ENCODE peak calls at places on chromosomes 7 and 10, in five cellular contexts. F, X, V, C and L are unnamed samples.

GRCh38 chr7:112933598-112933997 is 143.4 kb upstream of the TMEM168 start:
- DNase-seq in F (no peak), X (no peak), V (no peak), C (no peak), L (no peak)

GRCh38 chr10:92747600-92747999 is 57.8 kb downstream of the HHEX start:
- DNase-seq in F (no peak), X (no peak), V (no peak), C (no peak), L (no peak)

GRCh38 chr10:99532687-99533495 is at the start of gene NKX2-3:
- DNase-seq in F (peak), X (peak), V (peak), C (no peak), L (peak)

GRCh38 chr7:82803411-82803810 is 359.3 kb downstream of the PCLO start:
- DNase-seq in F (no peak), X (no peak), V (peak), C (no peak), L (no peak)

GRCh38 chr10:126904807-126905686 is at the start of gene DOCK1:
- DNase-seq in F (peak), X (peak), V (peak), C (peak), L (no peak)

GRCh38 chr7:71548746-71549145 is 416.8 kb downstream of the GALNT17 start:
- DNase-seq in F (no peak), X (no peak), V (no peak), C (no peak), L (no peak)

GRCh38 chr7:16318989-16319915 is 102.1 kb downstream of the CRPPA start:
- DNase-seq in F (no peak), X (no peak), V (peak), C (no peak), L (no peak)

GRCh38 chr7:81725003-81725402 is 44.8 kb downstream of the HGF start:
- DNase-seq in F (no peak), X (no peak), V (peak), C (no peak), L (no peak)

GRCh38 chr7:13288516-13288915 is 601.1 kb downstream of the ARL4A start:
- DNase-seq in F (no peak), X (no peak), V (peak), C (no peak), L (no peak)

GRCh38 chr10:71476249-71477011 is 79.7 kb downstream of the CDH23 start:
- DNase-seq in F (peak), X (no peak), V (peak), C (no peak), L (no peak)

GRCh38 chr10:43676360-43676759 is 27.7 kb upstream of the ZNF32 start:
- DNase-seq in F (no peak), X (no peak), V (no peak), C (no peak), L (no peak)

GRCh38 chr7:94190599-94191061 is 186.5 kb upstream of the BET1 start:
- DNase-seq in F (no peak), X (no peak), V (peak), C (no peak), L (no peak)

GRCh38 chr7:101612885-101613490 is 16.1 kb downstream of the MYL10 start:
- DNase-seq in F (no peak), X (no peak), V (peak), C (no peak), L (no peak)

GRCh38 chr10:36171546-36171945 is 529.5 kb upstream of the FZD8 start:
- DNase-seq in F (no peak), X (no peak), V (peak), C (no peak), L (no peak)

DNA sequence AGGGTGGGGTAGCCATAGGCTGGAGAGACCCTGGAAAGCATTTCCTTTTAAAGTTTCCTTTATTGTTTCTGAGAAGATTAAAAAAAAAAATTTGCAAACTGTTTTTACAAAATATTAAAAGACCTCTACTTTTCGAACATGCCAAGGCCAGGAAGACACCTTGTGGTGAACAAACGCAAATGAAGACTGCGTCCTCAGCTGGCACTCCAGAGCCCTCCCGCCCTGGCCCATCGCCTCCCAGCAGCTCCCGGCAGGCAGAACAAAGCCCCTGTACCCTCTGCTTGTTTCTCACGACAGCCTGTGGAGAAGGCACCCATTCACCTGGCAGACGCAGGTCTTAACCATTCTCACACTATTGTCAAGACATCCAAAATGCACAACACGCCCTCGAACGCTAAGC is 56.4 kb downstream of the ESYT2 start:
- DNase-seq in F (no peak), X (no peak), V (no peak), C (no peak), L (no peak)
- TF ChIP-seq CTCF in F (no peak), X (no peak), V (no peak), C (no peak), L (no peak)

GRCh38 chr10:121532465-121532864 is 65.8 kb downstream of the FGFR2 start:
- DNase-seq in F (no peak), X (no peak), V (no peak), C (no peak), L (no peak)
- TF ChIP-seq CTCF in F (no peak), X (no peak), V (no peak), C (no peak), L (no peak)

DNA sequence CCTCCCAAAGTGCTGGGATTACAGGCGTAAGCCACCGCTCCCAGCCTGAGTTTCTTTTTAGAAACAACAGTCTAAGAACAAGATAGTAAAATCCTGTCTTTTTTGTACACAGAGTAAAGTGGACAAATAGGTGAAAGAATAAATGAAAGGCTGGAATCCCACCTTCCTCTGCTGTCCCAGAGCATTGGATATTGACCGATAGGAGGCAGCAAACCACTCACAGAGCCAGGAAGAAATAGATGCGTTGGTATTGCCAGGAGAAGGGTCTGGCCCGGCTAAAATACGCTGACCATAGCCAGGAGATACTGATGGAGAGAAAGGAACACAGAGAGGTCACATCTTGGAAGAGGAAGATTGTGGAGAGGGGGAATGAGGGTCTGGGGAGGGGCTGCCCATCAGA is 11.4 kb upstream of the ZNF12 start:
- DNase-seq in F (no peak), X (no peak), V (no peak), C (no peak), L (no peak)
- TF ChIP-seq CTCF in F (no peak), X (no peak), V (no peak), C (no peak), L (peak)

GRCh38 chr10:5888352-5888751 is 1.3 kb downstream of the ANKRD16 start:
- DNase-seq in F (no peak), X (no peak), V (peak), C (no peak), L (no peak)

GRCh38 chr10:5890519-5890878 is 456 bp downstream of the FBH1 start:
- DNase-seq in F (no peak), X (no peak), V (peak), C (no peak), L (no peak)

GRCh38 chr10:5888843-5889623 is 660 bp downstream of the ANKRD16 start:
- DNase-seq in F (no peak), X (peak), V (peak), C (no peak), L (peak)

GRCh38 chr10:5891009-5891408 is 966 bp downstream of the FBH1 start:
- DNase-seq in F (no peak), X (no peak), V (no peak), C (no peak), L (no peak)

DNA sequence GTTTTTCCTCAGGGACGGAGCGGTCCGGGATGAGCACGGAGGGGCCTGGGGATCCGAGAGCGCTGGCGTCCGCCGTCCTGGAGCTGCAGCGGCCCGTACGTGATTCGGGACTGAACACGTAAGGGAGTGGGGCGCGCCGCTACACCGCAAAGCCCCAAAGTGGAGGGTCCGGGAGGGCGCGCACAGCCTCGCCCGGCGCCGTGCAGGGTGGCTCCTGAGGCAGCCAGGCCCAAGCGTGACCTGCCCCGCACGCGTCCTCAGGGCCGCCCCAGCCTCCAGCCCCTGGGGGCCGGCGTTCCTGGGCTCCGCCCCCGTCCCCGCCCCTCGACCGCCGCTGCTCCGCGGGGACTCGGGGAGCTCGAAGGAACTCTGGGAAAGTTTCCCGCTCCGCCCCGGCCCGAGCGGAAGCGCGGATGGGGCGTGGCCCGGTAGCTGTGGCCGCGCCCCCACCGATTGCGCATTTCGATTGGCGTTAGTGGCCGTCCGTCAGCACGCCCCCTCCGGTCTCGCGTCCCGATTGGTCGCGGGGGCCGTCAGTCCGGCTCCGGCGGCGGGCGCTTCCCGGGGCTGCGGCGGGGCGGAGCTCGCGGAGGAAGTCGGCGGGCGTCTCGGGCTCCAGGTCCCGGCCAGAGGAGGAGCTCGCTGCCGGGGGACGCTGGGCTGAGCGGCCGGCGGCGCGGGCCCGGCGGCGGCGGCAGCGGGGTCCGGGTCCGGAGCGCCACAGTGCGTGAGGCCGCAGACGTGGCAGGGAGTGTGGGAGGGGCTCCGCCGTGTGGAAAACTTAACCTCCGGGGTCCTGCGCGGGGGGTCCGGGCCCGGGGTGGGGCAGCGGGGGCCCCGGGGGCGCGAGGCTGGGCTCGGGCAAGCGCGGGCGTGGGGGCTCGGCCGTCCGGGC is at the start of the genes ANKRD16 and FBH1:
- DNase-seq in F (peak), X (peak), V (peak), C (peak), L (peak)
- TF ChIP-seq CTCF in F (no peak), X (no peak), V (no peak), C (no peak), L (no peak)

GRCh38 chr10:17617031-17617911 is at the start of gene HACD1:
- DNase-seq in F (peak), X (peak), V (peak), C (no peak), L (peak)
- TF ChIP-seq CTCF in F (no peak), X (no peak), V (no peak), C (no peak), L (no peak)

GRCh38 chr7:47988496-47989386 is 9.3 kb upstream of the HUS1 start:
- DNase-seq in F (no peak), X (no peak), V (peak), C (no peak), L (no peak)
- TF ChIP-seq CTCF in F (no peak), X (no peak), V (peak), C (no peak), L (peak)

DNA sequence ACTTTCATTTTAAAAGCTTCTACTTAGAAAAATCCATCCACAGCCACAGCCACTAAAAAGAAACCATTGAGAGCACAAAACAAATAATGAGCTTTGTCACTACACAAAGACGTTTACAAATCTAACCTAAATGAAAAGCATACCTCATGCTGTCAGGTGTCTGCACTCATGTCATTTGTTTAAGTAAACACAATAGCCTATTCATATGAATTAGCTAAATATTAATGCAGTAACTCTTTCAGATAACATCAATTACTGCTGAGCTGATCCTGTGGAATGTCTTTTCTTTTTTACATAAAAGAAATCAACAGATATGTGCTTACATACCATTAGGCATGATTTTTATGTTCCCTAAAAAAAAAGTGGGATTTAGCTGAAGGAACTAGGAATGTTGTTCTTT is 44.8 kb downstream of the FGFR2 start:
- DNase-seq in F (no peak), X (no peak), V (no peak), C (no peak), L (no peak)
- TF ChIP-seq CTCF in F (no peak), X (no peak), V (no peak), C (no peak), L (no peak)